ENCODE peak calls at places on chromosomes 13 and 19, in four cellular contexts. One of them, this sample, is unnamed.

GRCh38 chr19:5934779-5935472 is 20.9 kb downstream of the CAPS start:
- DNase-seq in stimulated activated CD8-positive, alpha-beta memory T cell treated with anti-CD3 and anti-CD28 coated beads, Interleukin-15, amount 100 ng/mL, for 24 hours: no peak
- DNase-seq in CD8-positive, alpha-beta memory T cell: no peak
- DNase-seq in Kasumi-1: no peak
- DNase-seq in this sample: no peak

GRCh38 chr19:55609326-55609725 is 3.9 kb downstream of the ZNF865 start:
- DNase-seq in CD8-positive, alpha-beta memory T cell: no peak
- DNase-seq in Kasumi-1: no peak
- DNase-seq in stimulated activated CD8-positive, alpha-beta memory T cell treated with anti-CD3 and anti-CD28 coated beads, Interleukin-15, amount 100 ng/mL, for 24 hours: no peak
- DNase-seq in this sample: no peak

GRCh38 chr19:1957562-1958248 is 16.7 kb downstream of the CSNK1G2 start:
- DNase-seq in CD8-positive, alpha-beta memory T cell: no peak
- DNase-seq in stimulated activated CD8-positive, alpha-beta memory T cell treated with anti-CD3 and anti-CD28 coated beads, Interleukin-15, amount 100 ng/mL, for 24 hours: no peak
- DNase-seq in Kasumi-1: no peak
- DNase-seq in this sample: no peak

GRCh38 chr19:3969435-3970312 is 1.2 kb downstream of the DAPK3 start:
- DNase-seq in stimulated activated CD8-positive, alpha-beta memory T cell treated with anti-CD3 and anti-CD28 coated beads, Interleukin-15, amount 100 ng/mL, for 24 hours: no peak
- DNase-seq in Kasumi-1: no peak
- DNase-seq in CD8-positive, alpha-beta memory T cell: no peak
- DNase-seq in this sample: peak

GRCh38 chr13:38103851-38104250 is 234.3 kb upstream of the TRPC4 start:
- DNase-seq in stimulated activated CD8-positive, alpha-beta memory T cell treated with anti-CD3 and anti-CD28 coated beads, Interleukin-15, amount 100 ng/mL, for 24 hours: no peak
- DNase-seq in Kasumi-1: no peak
- DNase-seq in CD8-positive, alpha-beta memory T cell: no peak
- DNase-seq in this sample: no peak

GRCh38 chr19:53132231-53132991 is at the start of gene ZNF415:
- DNase-seq in CD8-positive, alpha-beta memory T cell: no peak
- DNase-seq in stimulated activated CD8-positive, alpha-beta memory T cell treated with anti-CD3 and anti-CD28 coated beads, Interleukin-15, amount 100 ng/mL, for 24 hours: no peak
- DNase-seq in Kasumi-1: no peak
- DNase-seq in this sample: peak

GRCh38 chr13:99969934-99970760 is 1.4 kb downstream of the ZIC5 start:
- DNase-seq in Kasumi-1: no peak
- DNase-seq in CD8-positive, alpha-beta memory T cell: no peak
- DNase-seq in stimulated activated CD8-positive, alpha-beta memory T cell treated with anti-CD3 and anti-CD28 coated beads, Interleukin-15, amount 100 ng/mL, for 24 hours: no peak
- DNase-seq in this sample: peak

GRCh38 chr19:42290523-42291436 is 11.2 kb upstream of the PRR19 start:
- DNase-seq in stimulated activated CD8-positive, alpha-beta memory T cell treated with anti-CD3 and anti-CD28 coated beads, Interleukin-15, amount 100 ng/mL, for 24 hours: no peak
- DNase-seq in CD8-positive, alpha-beta memory T cell: peak
- DNase-seq in Kasumi-1: peak
- DNase-seq in this sample: peak

GRCh38 chr19:39130337-39131254 is 5.0 kb downstream of the PAK4 start:
- DNase-seq in CD8-positive, alpha-beta memory T cell: no peak
- DNase-seq in stimulated activated CD8-positive, alpha-beta memory T cell treated with anti-CD3 and anti-CD28 coated beads, Interleukin-15, amount 100 ng/mL, for 24 hours: no peak
- DNase-seq in Kasumi-1: peak
- DNase-seq in this sample: no peak

GRCh38 chr13:112874751-112875300 is 94.2 kb upstream of the MCF2L start:
- DNase-seq in Kasumi-1: no peak
- DNase-seq in stimulated activated CD8-positive, alpha-beta memory T cell treated with anti-CD3 and anti-CD28 coated beads, Interleukin-15, amount 100 ng/mL, for 24 hours: no peak
- DNase-seq in CD8-positive, alpha-beta memory T cell: no peak
- DNase-seq in this sample: no peak

This sample was measured in Daoy.